ENCODE peak calls at places on chromosomes 7 and 10, in nine cellular contexts. X, P, T, K, G, U, W, E and M are unnamed samples.

GRCh38 chr10:51642591-51642990 is 56.8 kb downstream of the CSTF2T start:
- DNase-seq in E (no peak), P (no peak), U (no peak), W (no peak), T (no peak), G (no peak), K (no peak), X (no peak), M (no peak)

GRCh38 chr7:117085275-117085674 is 132.0 kb downstream of the ST7 start:
- DNase-seq in X (no peak), K (no peak), U (no peak), E (no peak), G (no peak), T (no peak), W (no peak), P (no peak), M (no peak)

GRCh38 chr10:71727429-71728217 is 8.0 kb upstream of the C10orf105 start:
- DNase-seq in K (no peak), G (no peak), X (peak; percentile 30), U (peak; percentile 64), W (no peak), T (peak; percentile 92), P (peak; percentile 85), E (peak; percentile 70), M (no peak)

GRCh38 chr7:98242934-98243333 is 9.1 kb downstream of the TECPR1 start:
- DNase-seq in T (no peak), K (no peak), X (no peak), E (no peak), U (no peak), G (no peak), W (no peak), P (no peak), M (no peak)

GRCh38 chr10:1122349-1122748 is 66.2 kb downstream of the WDR37 start:
- DNase-seq in U (no peak), P (no peak), X (no peak), G (no peak), W (no peak), E (no peak), K (no peak), T (no peak), M (no peak)

GRCh38 chr7:50662996-50663395 is 97.8 kb upstream of the DDC start:
- DNase-seq in P (no peak), T (no peak), G (no peak), K (no peak), W (no peak), X (no peak), U (no peak), E (no peak), M (no peak)

GRCh38 chr7:129351320-129351719 is 82.9 kb upstream of the STRIP2 start:
- DNase-seq in E (no peak), T (no peak), P (no peak), W (no peak), X (peak; percentile 21), G (no peak), U (no peak), K (peak; percentile 45), M (no peak)

GRCh38 chr7:124030964-124031363 is 1.9 kb downstream of the TMEM229A start:
- DNase-seq in K (no peak), T (no peak), G (no peak), U (no peak), E (no peak), X (no peak), P (no peak), W (no peak), M (no peak)

GRCh38 chr7:139423091-139423490 is 60.4 kb downstream of the KLRG2 start:
- DNase-seq in E (no peak), P (no peak), X (peak; percentile 10), G (no peak), K (peak; percentile 67), W (no peak), U (no peak), T (no peak), M (no peak)

GRCh38 chr10:10293431-10293830 is 724.2 kb upstream of the CELF2 start:
- DNase-seq in P (no peak), E (no peak), U (peak; percentile 18), T (no peak), W (no peak), K (no peak), X (peak; percentile 78), G (no peak), M (no peak)

DNA sequence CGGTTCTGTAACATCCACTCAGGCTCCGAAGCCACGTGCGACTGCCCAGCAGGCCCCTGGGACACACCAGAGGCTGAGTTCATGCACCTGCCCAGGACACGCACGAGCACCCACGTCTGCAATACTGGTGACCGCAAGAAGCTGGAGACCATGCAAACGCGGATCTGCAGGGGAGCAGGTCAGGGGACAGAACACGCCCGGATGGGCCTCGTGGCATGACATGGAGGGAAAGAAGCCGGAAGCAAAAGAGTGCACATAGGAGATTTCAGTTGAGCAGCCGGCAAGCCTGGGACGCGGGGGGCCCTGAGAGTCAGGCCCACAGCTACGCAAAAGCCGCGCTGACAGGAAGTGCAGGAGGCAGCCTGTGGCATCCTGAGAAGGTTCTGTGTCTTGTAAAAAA is 73.7 kb downstream of the FOXL3 start:
- DNase-seq in U (peak; percentile 12), E (peak; percentile 40), P (peak; percentile 72), K (no peak), W (no peak), X (no peak), T (no peak), G (peak; percentile 54), M (peak; percentile 1)
- H3K9me3 ChIP-seq in U (no peaks in the 10 kb centered on the region), E (no peaks in the 10 kb centered on the region), P (peaks cover under 1% of the 10 kb centered on the region), K (no peaks in the 10 kb centered on the region), W (no peaks in the 10 kb centered on the region), X (no peaks in the 10 kb centered on the region), T (no peaks in the 10 kb centered on the region), G (no peaks in the 10 kb centered on the region), M (no peaks in the 10 kb centered on the region)

GRCh38 chr7:33048257-33048656 is 14.3 kb downstream of the NT5C3A start:
- DNase-seq in T (no peak), U (no peak), E (no peak), W (no peak), P (no peak), G (no peak), X (no peak), K (no peak), M (no peak)
- H3K27ac ChIP-seq in T (no peak overlapping the region), U (no peak overlapping the region), E (no peak overlapping the region), W (no peak overlapping the region), P (no peak overlapping the region), G (no peak overlapping the region), X (no peak overlapping the region), K (no peak overlapping the region), M (no peak overlapping the region)

GRCh38 chr7:47389923-47390630 is 191.8 kb downstream of the TNS3 start:
- DNase-seq in K (no peak), X (no peak), W (peak; percentile 31), G (peak; percentile 18), E (no peak), T (no peak), U (no peak), P (no peak), M (no peak)

GRCh38 chr7:47392241-47392759 is 189.6 kb downstream of the TNS3 start:
- DNase-seq in G (peak; percentile 70), K (no peak), X (peak; percentile 99), T (no peak), P (no peak), E (no peak), U (peak; percentile 80), W (peak; percentile 76), M (no peak)

GRCh38 chr7:47390914-47391313 is 191.0 kb downstream of the TNS3 start:
- DNase-seq in W (no peak), T (no peak), X (no peak), P (no peak), E (no peak), G (peak; percentile 37), K (no peak), U (no peak), M (no peak)

GRCh38 chr7:47393406-47393805 is 188.5 kb downstream of the TNS3 start:
- DNase-seq in E (no peak), W (peak; percentile 37), U (no peak), K (no peak), G (peak; percentile 19), P (no peak), T (no peak), X (no peak), M (no peak)

DNA sequence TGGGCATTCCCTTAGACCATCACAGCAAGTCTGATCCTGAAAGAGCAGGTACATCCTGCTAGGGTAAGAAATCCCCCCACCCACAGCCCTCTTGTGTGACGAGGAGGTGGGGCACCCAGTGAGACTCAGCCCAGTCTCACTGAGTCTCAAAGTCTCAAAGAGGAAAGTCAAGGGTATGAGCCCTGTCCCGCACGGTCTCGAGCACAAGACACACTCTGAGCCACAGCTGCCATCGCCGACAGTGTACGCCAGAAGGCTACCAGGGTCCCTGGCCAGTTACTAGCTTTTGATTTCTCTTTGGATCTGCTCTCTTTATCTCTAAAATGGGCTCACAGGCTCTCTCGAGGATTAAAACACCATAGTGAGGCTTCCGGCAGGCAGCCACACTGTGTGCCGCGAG is 190.2 kb downstream of the TNS3 start:
- DNase-seq in K (no peak), X (no peak), U (no peak), T (no peak), G (peak; percentile 52), E (no peak), P (no peak), W (peak; percentile 46), M (peak; percentile 51)
- H3K9me3 ChIP-seq in K (no peaks in the 10 kb centered on the region), X (no peaks in the 10 kb centered on the region), U (no peaks in the 10 kb centered on the region), T (no peaks in the 10 kb centered on the region), G (no peaks in the 10 kb centered on the region), E (no peaks in the 10 kb centered on the region), P (no peaks in the 10 kb centered on the region), W (no peaks in the 10 kb centered on the region), M (no peaks in the 10 kb centered on the region)

DNA sequence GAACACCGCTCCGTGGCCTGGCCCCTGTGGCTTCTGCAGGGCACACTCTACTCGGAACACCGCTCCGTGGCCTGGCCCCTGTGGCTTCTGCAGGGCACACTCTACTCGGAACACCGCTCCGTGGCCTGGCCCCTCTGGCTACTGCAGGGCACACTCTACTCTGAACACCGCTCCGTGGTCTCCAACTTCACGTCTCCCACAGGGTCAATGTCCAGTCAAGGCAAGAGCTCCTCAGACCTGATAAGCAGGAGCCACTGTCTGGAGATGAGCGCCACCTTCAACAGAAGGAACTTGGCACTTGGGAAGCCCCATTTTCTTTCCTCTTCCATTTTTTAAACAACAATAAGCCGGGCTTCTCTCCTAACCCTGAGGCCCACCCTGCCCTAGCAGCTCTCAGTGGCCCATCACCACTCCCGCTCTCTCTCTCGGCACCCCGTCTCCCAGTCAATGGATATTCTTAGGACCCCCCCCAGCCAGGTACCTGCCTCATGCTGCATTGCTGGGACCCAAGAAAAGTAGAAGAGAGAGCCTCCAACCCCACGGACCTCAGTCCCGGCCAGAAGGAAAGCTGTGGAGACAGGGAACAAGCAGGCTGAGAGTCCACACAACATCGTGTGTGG is 56.3 kb downstream of the PRKAG2 start:
- DNase-seq in P (no peak), W (no peak), U (no peak), K (no peak), E (no peak), X (no peak), T (no peak), G (no peak), M (no peak)
- H3K27ac ChIP-seq in P (no peak overlapping the region), W (no peak overlapping the region), U (no peak overlapping the region), K (no peak overlapping the region), E (no peak overlapping the region), X (no peak overlapping the region), T (no peak overlapping the region), G (no peak overlapping the region), M (peak overlapping the region; percentile 1)

GRCh38 chr7:74585844-74586243 is 71.7 kb upstream of the GTF2I start:
- DNase-seq in P (no peak), X (no peak), U (no peak), T (no peak), E (no peak), W (no peak), K (no peak), G (no peak), M (no peak)
- H3K9me3 ChIP-seq in P (no peaks in the 10 kb centered on the region), X (no peaks in the 10 kb centered on the region), U (no peaks in the 10 kb centered on the region), T (no peaks in the 10 kb centered on the region), E (no peaks in the 10 kb centered on the region), W (no peaks in the 10 kb centered on the region), K (no peaks in the 10 kb centered on the region), G (no peaks in the 10 kb centered on the region), M (no peaks in the 10 kb centered on the region)

GRCh38 chr7:42237162-42237821 is at the start of gene GLI3:
- DNase-seq in G (peak; percentile 88), X (peak; percentile 97), W (peak; percentile 95), K (peak; percentile 96), P (no peak), U (peak; percentile 86), T (peak; percentile 95), E (no peak), M (peak; percentile 69)
- H3K27ac ChIP-seq in G (peak within 1 kb of the TSS; percentile 80), X (peak within 1 kb of the TSS; percentile 88), W (peak within 1 kb of the TSS; percentile 77), K (peak within 1 kb of the TSS; percentile 79), P (no peak within 1 kb of the TSS), U (peak within 1 kb of the TSS; percentile 83), T (peak within 1 kb of the TSS; percentile 97), E (no peak within 1 kb of the TSS), M (no peak within 1 kb of the TSS)